ENCODE peak calls at places on chromosome 7, in eight cellular contexts. O is A673, Y is tibial artery, L is heart right ventricle, P is heart left ventricle, D is IMR-90, U is GM12878, N is brain microvascular endothelial cell. C is an unnamed sample.
A peak's percentile ranks its signal among the peaks of the same experiment; 100 is the strongest.

GRCh38 chr7:134636008-134636449 is 10.6 kb upstream of the BPGM start:
- DNase-seq in N (no peak), Y (no peak), D (no peak), U (peak; percentile 73), L (no peak), P (no peak), O (no peak), C (peak; percentile 38)

GRCh38 chr7:23654508-23654907 is 25.5 kb upstream of the FAM221A start:
- DNase-seq in D (peak; percentile 31), L (no peak), O (peak; percentile 37), P (no peak), U (no peak), Y (no peak), N (peak; percentile 16), C (peak; percentile 43)

GRCh38 chr7:102264367-102264891 is 22.2 kb upstream of the SH2B2 start:
- DNase-seq in D (peak; percentile 78), Y (no peak), P (peak; percentile 23), L (no peak), O (no peak), U (no peak), N (no peak), C (peak; percentile 12)

GRCh38 chr7:35241884-35242283 is 12.0 kb downstream of the TBX20 start:
- DNase-seq in N (no peak), D (no peak), L (no peak), Y (no peak), O (no peak), P (no peak), U (no peak), C (no peak)

GRCh38 chr7:78024591-78024990 is 226.0 kb downstream of the PHTF2 start:
- DNase-seq in U (no peak), N (no peak), O (no peak), L (no peak), P (no peak), Y (no peak), D (no peak), C (no peak)

GRCh38 chr7:74475243-74475986 is 21.7 kb downstream of the GTF2IRD1 start:
- DNase-seq in D (no peak), U (no peak), P (no peak), L (no peak), Y (no peak), O (no peak), N (no peak), C (no peak)

GRCh38 chr7:95267754-95268153 is 56.6 kb downstream of the PON1 start:
- DNase-seq in U (no peak), L (no peak), Y (no peak), D (no peak), N (no peak), O (no peak), P (no peak), C (no peak)

GRCh38 chr7:92159-92767 is 100.1 kb upstream of the FAM20C start:
- DNase-seq in L (no peak), N (no peak), O (peak; percentile 56), U (no peak), Y (no peak), D (no peak), P (no peak), C (no peak)

GRCh38 chr7:112010994-112011393 is 195.2 kb downstream of the DOCK4 start:
- DNase-seq in D (no peak), O (no peak), P (no peak), L (peak; percentile 14), Y (no peak), N (no peak), U (no peak), C (no peak)

GRCh38 chr7:44646176-44646920 is 39.9 kb downstream of the OGDH start:
- DNase-seq in O (no peak), U (no peak), D (no peak), N (no peak), Y (no peak), P (no peak), L (no peak), C (no peak)

GRCh38 chr7:116592041-116592355 is 67.2 kb downstream of the CAV1 start:
- DNase-seq in O (no peak), P (no peak), N (no peak), U (no peak), D (no peak), Y (no peak), L (no peak), C (no peak)

GRCh38 chr7:133061357-133061756 is 20.5 kb downstream of the CHCHD3 start:
- DNase-seq in P (peak; percentile 43), L (no peak), U (no peak), D (no peak), N (no peak), O (no peak), Y (no peak), C (no peak)

GRCh38 chr7:157547611-157548010 is 210.8 kb downstream of the DNAJB6 start:
- DNase-seq in P (no peak), D (no peak), N (no peak), L (no peak), U (no peak), O (no peak), Y (peak; percentile 46), C (no peak)

GRCh38 chr7:114648680-114649079 is 234.1 kb downstream of the FOXP2 start:
- DNase-seq in Y (no peak), U (no peak), D (no peak), L (no peak), N (no peak), P (no peak), O (no peak), C (no peak)

DNA sequence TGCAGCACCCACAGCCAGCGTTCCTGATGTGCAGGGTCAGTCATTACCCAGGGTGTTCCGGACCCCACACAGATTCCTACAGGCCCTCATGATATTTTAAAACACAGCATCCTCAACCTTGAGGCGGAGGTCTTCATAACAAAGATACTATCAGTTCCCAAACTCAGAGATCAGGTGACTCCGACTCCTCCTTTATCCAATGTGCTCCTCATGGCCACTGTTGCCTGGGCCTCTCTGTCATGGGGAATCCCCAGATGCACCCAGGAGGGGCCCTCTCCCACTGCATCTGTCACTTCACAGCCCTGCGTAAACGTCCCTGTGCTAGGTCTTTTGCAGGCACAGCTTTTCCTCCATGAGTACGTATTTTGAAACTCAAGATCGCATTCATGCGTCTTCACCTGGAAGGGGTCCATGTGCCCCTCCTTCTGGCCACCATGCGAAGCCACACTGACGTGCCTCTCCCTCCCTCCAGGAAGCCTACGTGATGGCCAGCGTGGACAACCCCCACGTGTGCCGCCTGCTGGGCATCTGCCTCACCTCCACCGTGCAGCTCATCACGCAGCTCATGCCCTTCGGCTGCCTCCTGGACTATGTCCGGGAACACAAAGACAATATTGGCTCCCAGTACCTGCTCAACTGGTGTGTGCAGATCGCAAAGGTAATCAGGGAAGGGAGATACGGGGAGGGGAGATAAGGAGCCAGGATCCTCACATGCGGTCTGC is 162.2 kb downstream of the EGFR start:
- DNase-seq in Y (no peak), L (no peak), P (no peak), N (no peak), D (no peak), O (no peak), U (no peak), C (no peak)
- TF ChIP-seq CTCF in Y (no peak), L (no peak), P (no peak), N (no peak), D (no peak), O (no peak), U (no peak), C (no peak)

GRCh38 chr7:1557771-1558170 is 1.8 kb upstream of the TMEM184A start:
- DNase-seq in P (peak; percentile 24), O (no peak), D (no peak), U (no peak), N (no peak), Y (no peak), L (no peak), C (no peak)

GRCh38 chr7:1559626-1560590 is 3.9 kb upstream of the TMEM184A start:
- DNase-seq in Y (no peak), L (no peak), P (peak; percentile 23), O (no peak), N (no peak), D (no peak), U (no peak), C (no peak)

GRCh38 chr7:1558181-1558811 is 2.3 kb upstream of the TMEM184A start:
- DNase-seq in P (peak; percentile 71), D (no peak), Y (no peak), O (peak; percentile 28), L (no peak), N (no peak), U (no peak), C (no peak)

GRCh38 chr7:1560620-1561031 is 4.6 kb upstream of the TMEM184A start:
- DNase-seq in L (no peak), N (no peak), P (peak; percentile 28), Y (no peak), O (no peak), U (no peak), D (no peak), C (no peak)

GRCh38 chr7:1558841-1559625 is 3.0 kb upstream of the TMEM184A start:
- DNase-seq in N (no peak), Y (no peak), P (peak; percentile 23), L (no peak), D (no peak), O (no peak), U (no peak), C (no peak)
- H3K4me3 ChIP-seq in N (no peak overlapping the region), Y (no peak overlapping the region), P (no peak overlapping the region), L (no peak overlapping the region), D (no peak overlapping the region), O (no peak overlapping the region), U (no peak overlapping the region), C (no peak overlapping the region)

GRCh38 chr7:66907731-66908130 is 13.3 kb upstream of the TMEM248 start:
- DNase-seq in D (no peak), Y (no peak), N (no peak), L (no peak), P (no peak), U (no peak), O (no peak), C (no peak)

GRCh38 chr7:66904063-66904593 is 16.9 kb upstream of the TMEM248 start:
- DNase-seq in U (no peak), P (no peak), Y (no peak), N (no peak), O (no peak), L (no peak), D (no peak), C (no peak)

GRCh38 chr7:66903360-66904062 is 17.5 kb upstream of the TMEM248 start:
- DNase-seq in P (no peak), D (no peak), L (no peak), Y (no peak), U (no peak), N (no peak), O (no peak), C (no peak)

GRCh38 chr7:66905243-66905642 is 15.8 kb upstream of the TMEM248 start:
- DNase-seq in L (no peak), Y (no peak), D (no peak), N (no peak), U (no peak), O (no peak), P (no peak), C (no peak)

DNA sequence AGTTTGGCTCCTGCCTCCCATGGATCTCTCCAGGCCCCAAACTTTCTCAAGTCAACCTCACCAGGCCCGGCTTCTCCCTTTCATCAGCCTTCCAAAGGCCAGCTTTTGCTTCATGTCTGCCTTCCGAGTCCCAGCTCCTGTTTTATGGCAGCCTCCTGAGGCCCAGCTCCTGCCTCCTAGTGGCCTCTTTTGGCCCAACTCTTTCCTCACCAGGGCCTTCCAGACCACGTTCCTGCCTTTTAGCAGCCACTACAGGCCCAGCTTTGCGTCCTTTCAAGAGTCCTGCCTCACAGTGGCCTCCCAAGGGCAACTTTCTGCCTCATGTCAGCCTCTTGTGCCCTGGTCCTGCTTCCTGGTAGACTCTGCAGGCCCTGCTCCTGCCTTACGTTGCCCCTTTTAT is 15.3 kb upstream of the TMEM248 start:
- DNase-seq in D (no peak), O (peak; percentile 17), Y (no peak), N (no peak), P (no peak), U (no peak), L (no peak), C (no peak)
- TF ChIP-seq CTCF in D (peak; percentile 7), O (peak; percentile 35), Y (no peak), N (peak; percentile 54), P (no peak), U (peak; percentile 9), L (no peak), C (peak; percentile 33)

GRCh38 chr7:69640925-69641594 is 42.8 kb downstream of the AUTS2 start:
- DNase-seq in Y (no peak), P (no peak), U (no peak), N (no peak), L (no peak), O (no peak), D (no peak), C (no peak)
- H3K4me3 ChIP-seq in Y (no peak overlapping the region), P (no peak overlapping the region), U (no peak overlapping the region), N (no peak overlapping the region), L (no peak overlapping the region), O (no peak overlapping the region), D (no peak overlapping the region), C (no peak overlapping the region)